ENCODE peak calls at places on chromosomes 16 and 17, in nine cellular contexts. One of them, this sample, is unnamed.

GRCh38 chr17:76529643-76530488 is 7.6 kb downstream of the CYGB start:
- DNase-seq in stimulated activated CD4-positive, alpha-beta T cell treated with anti-CD3 and anti-CD28 coated beads, Interleukin-1b, Interleukin-23, amount 100 ng/mL, for 24 hours: no peak
- DNase-seq in stimulated activated naive CD4-positive, alpha-beta T cell: no peak
- DNase-seq in NCI-H2081: no peak
- DNase-seq in body of pancreas: peak
- DNase-seq in effector memory CD4-positive, alpha-beta T cell: no peak
- DNase-seq in central memory CD8-positive, alpha-beta T cell: no peak
- DNase-seq in NCI-H187 treated with DMSO at 0.1 percent for 48 hours: no peak
- DNase-seq in skeletal muscle cell: peak
- DNase-seq in this sample: no peak

GRCh38 chr16:4926928-4927327 is 10.0 kb downstream of the PPL start:
- DNase-seq in stimulated activated CD4-positive, alpha-beta T cell treated with anti-CD3 and anti-CD28 coated beads, Interleukin-1b, Interleukin-23, amount 100 ng/mL, for 24 hours: no peak
- DNase-seq in stimulated activated naive CD4-positive, alpha-beta T cell: no peak
- DNase-seq in NCI-H2081: no peak
- DNase-seq in body of pancreas: no peak
- DNase-seq in effector memory CD4-positive, alpha-beta T cell: no peak
- DNase-seq in central memory CD8-positive, alpha-beta T cell: no peak
- DNase-seq in NCI-H187 treated with DMSO at 0.1 percent for 48 hours: no peak
- DNase-seq in skeletal muscle cell: no peak
- DNase-seq in this sample: no peak

GRCh38 chr16:88502776-88503280 is 49.7 kb downstream of the ZFPM1 start:
- DNase-seq in stimulated activated CD4-positive, alpha-beta T cell treated with anti-CD3 and anti-CD28 coated beads, Interleukin-1b, Interleukin-23, amount 100 ng/mL, for 24 hours: no peak
- DNase-seq in stimulated activated naive CD4-positive, alpha-beta T cell: no peak
- DNase-seq in NCI-H2081: no peak
- DNase-seq in body of pancreas: no peak
- DNase-seq in effector memory CD4-positive, alpha-beta T cell: no peak
- DNase-seq in central memory CD8-positive, alpha-beta T cell: no peak
- DNase-seq in NCI-H187 treated with DMSO at 0.1 percent for 48 hours: no peak
- DNase-seq in skeletal muscle cell: no peak
- DNase-seq in this sample: no peak

GRCh38 chr17:68378202-68379149 is 78.8 kb downstream of the WIPI1 start:
- DNase-seq in stimulated activated CD4-positive, alpha-beta T cell treated with anti-CD3 and anti-CD28 coated beads, Interleukin-1b, Interleukin-23, amount 100 ng/mL, for 24 hours: no peak
- DNase-seq in stimulated activated naive CD4-positive, alpha-beta T cell: no peak
- DNase-seq in NCI-H2081: peak
- DNase-seq in body of pancreas: peak
- DNase-seq in effector memory CD4-positive, alpha-beta T cell: no peak
- DNase-seq in central memory CD8-positive, alpha-beta T cell: no peak
- DNase-seq in NCI-H187 treated with DMSO at 0.1 percent for 48 hours: no peak
- DNase-seq in skeletal muscle cell: peak
- DNase-seq in this sample: no peak

GRCh38 chr16:53129281-53130192 is 74.7 kb downstream of the CHD9 start:
- DNase-seq in stimulated activated CD4-positive, alpha-beta T cell treated with anti-CD3 and anti-CD28 coated beads, Interleukin-1b, Interleukin-23, amount 100 ng/mL, for 24 hours: no peak
- DNase-seq in stimulated activated naive CD4-positive, alpha-beta T cell: peak
- DNase-seq in NCI-H2081: no peak
- DNase-seq in body of pancreas: peak
- DNase-seq in effector memory CD4-positive, alpha-beta T cell: no peak
- DNase-seq in central memory CD8-positive, alpha-beta T cell: no peak
- DNase-seq in NCI-H187 treated with DMSO at 0.1 percent for 48 hours: no peak
- DNase-seq in skeletal muscle cell: peak
- DNase-seq in this sample: no peak

GRCh38 chr17:58308173-58308984 is 20.2 kb downstream of the TSPOAP1 start:
- DNase-seq in stimulated activated CD4-positive, alpha-beta T cell treated with anti-CD3 and anti-CD28 coated beads, Interleukin-1b, Interleukin-23, amount 100 ng/mL, for 24 hours: no peak
- DNase-seq in stimulated activated naive CD4-positive, alpha-beta T cell: no peak
- DNase-seq in NCI-H2081: no peak
- DNase-seq in body of pancreas: no peak
- DNase-seq in effector memory CD4-positive, alpha-beta T cell: no peak
- DNase-seq in central memory CD8-positive, alpha-beta T cell: peak
- DNase-seq in NCI-H187 treated with DMSO at 0.1 percent for 48 hours: no peak
- DNase-seq in skeletal muscle cell: no peak
- DNase-seq in this sample: no peak

GRCh38 chr17:19388791-19389190 is 1.8 kb upstream of the MFAP4 start:
- DNase-seq in stimulated activated CD4-positive, alpha-beta T cell treated with anti-CD3 and anti-CD28 coated beads, Interleukin-1b, Interleukin-23, amount 100 ng/mL, for 24 hours: no peak
- DNase-seq in stimulated activated naive CD4-positive, alpha-beta T cell: no peak
- DNase-seq in NCI-H2081: no peak
- DNase-seq in body of pancreas: no peak
- DNase-seq in effector memory CD4-positive, alpha-beta T cell: no peak
- DNase-seq in central memory CD8-positive, alpha-beta T cell: no peak
- DNase-seq in NCI-H187 treated with DMSO at 0.1 percent for 48 hours: no peak
- DNase-seq in skeletal muscle cell: no peak
- DNase-seq in this sample: no peak

GRCh38 chr16:84513111-84514065 is 8.9 kb upstream of the MEAK7 start:
- DNase-seq in stimulated activated CD4-positive, alpha-beta T cell treated with anti-CD3 and anti-CD28 coated beads, Interleukin-1b, Interleukin-23, amount 100 ng/mL, for 24 hours: no peak
- DNase-seq in stimulated activated naive CD4-positive, alpha-beta T cell: no peak
- DNase-seq in NCI-H2081: no peak
- DNase-seq in body of pancreas: no peak
- DNase-seq in effector memory CD4-positive, alpha-beta T cell: no peak
- DNase-seq in central memory CD8-positive, alpha-beta T cell: no peak
- DNase-seq in NCI-H187 treated with DMSO at 0.1 percent for 48 hours: no peak
- DNase-seq in skeletal muscle cell: no peak
- DNase-seq in this sample: no peak

GRCh38 chr17:14460502-14460901 is 159.6 kb downstream of the HS3ST3B1 start:
- DNase-seq in stimulated activated CD4-positive, alpha-beta T cell treated with anti-CD3 and anti-CD28 coated beads, Interleukin-1b, Interleukin-23, amount 100 ng/mL, for 24 hours: no peak
- DNase-seq in stimulated activated naive CD4-positive, alpha-beta T cell: no peak
- DNase-seq in NCI-H2081: no peak
- DNase-seq in body of pancreas: no peak
- DNase-seq in effector memory CD4-positive, alpha-beta T cell: no peak
- DNase-seq in central memory CD8-positive, alpha-beta T cell: no peak
- DNase-seq in NCI-H187 treated with DMSO at 0.1 percent for 48 hours: no peak
- DNase-seq in skeletal muscle cell: no peak
- DNase-seq in this sample: no peak